ENCODE peak calls at places on chromosome 19, in four cellular contexts. One of them, this sample, is unnamed.

GRCh38 chr19:14555918-14556661 is 15.8 kb downstream of the NDUFB7 start:
- DNase-seq in fibroblast of villous mesenchyme: peak; percentile 44
- DNase-seq in uterus: no peak
- DNase-seq in lower lobe of right lung: no peak
- DNase-seq in this sample: no peak

GRCh38 chr19:42200116-42200740 is 17.2 kb downstream of the DEDD2 start:
- DNase-seq in lower lobe of right lung: no peak
- DNase-seq in fibroblast of villous mesenchyme: no peak
- DNase-seq in uterus: no peak
- DNase-seq in this sample: no peak

GRCh38 chr19:56201973-56202372 is at the start of gene ZSCAN5C:
- DNase-seq in fibroblast of villous mesenchyme: no peak
- DNase-seq in lower lobe of right lung: no peak
- DNase-seq in uterus: no peak
- DNase-seq in this sample: no peak

GRCh38 chr19:51808333-51808986 is 13.5 kb downstream of the FPR3 start:
- DNase-seq in uterus: no peak
- DNase-seq in lower lobe of right lung: no peak
- DNase-seq in fibroblast of villous mesenchyme: peak; percentile 79
- DNase-seq in this sample: no peak

GRCh38 chr19:7799640-7800355 is 30.2 kb upstream of the EVI5L start:
- DNase-seq in fibroblast of villous mesenchyme: peak; percentile 83
- DNase-seq in lower lobe of right lung: peak; percentile 83
- DNase-seq in uterus: peak; percentile 43
- DNase-seq in this sample: peak; percentile 82

GRCh38 chr19:2087621-2088100 is 8.5 kb downstream of the MOB3A start:
- DNase-seq in lower lobe of right lung: no peak
- DNase-seq in fibroblast of villous mesenchyme: no peak
- DNase-seq in uterus: no peak
- DNase-seq in this sample: peak; percentile 86

GRCh38 chr19:58052256-58052655 is 6.8 kb upstream of the ZNF135 start:
- DNase-seq in uterus: no peak
- DNase-seq in fibroblast of villous mesenchyme: no peak
- DNase-seq in lower lobe of right lung: no peak
- DNase-seq in this sample: no peak

GRCh38 chr19:56725829-56726424 is 54.4 kb upstream of the ZNF835 start:
- DNase-seq in uterus: no peak
- DNase-seq in lower lobe of right lung: no peak
- DNase-seq in fibroblast of villous mesenchyme: peak; percentile 0
- DNase-seq in this sample: no peak

GRCh38 chr19:27733551-27734266 is 1479.2 kb downstream of the UQCRFS1 start:
- DNase-seq in uterus: no peak
- DNase-seq in lower lobe of right lung: no peak
- DNase-seq in fibroblast of villous mesenchyme: no peak
- DNase-seq in this sample: no peak

GRCh38 chr19:56671613-56671994 is at the start of gene ZNF835:
- DNase-seq in lower lobe of right lung: peak; percentile 94
- DNase-seq in fibroblast of villous mesenchyme: peak; percentile 17
- DNase-seq in uterus: peak; percentile 93
- DNase-seq in this sample: peak; percentile 59

GRCh38 chr19:27805848-27806247 is 1407.1 kb downstream of the UQCRFS1 start:
- DNase-seq in fibroblast of villous mesenchyme: no peak
- DNase-seq in lower lobe of right lung: no peak
- DNase-seq in uterus: no peak
- DNase-seq in this sample: no peak

GRCh38 chr19:16608290-16608704 is 19.7 kb downstream of the MED26 start:
- DNase-seq in uterus: peak; percentile 70
- DNase-seq in lower lobe of right lung: no peak
- DNase-seq in fibroblast of villous mesenchyme: peak; percentile 99
- DNase-seq in this sample: no peak

GRCh38 chr19:51784922-51785690 is 9.9 kb upstream of the FPR3 start:
- DNase-seq in uterus: peak; percentile 69
- DNase-seq in lower lobe of right lung: peak; percentile 78
- DNase-seq in fibroblast of villous mesenchyme: peak; percentile 96
- DNase-seq in this sample: peak; percentile 37

GRCh38 chr19:41225238-41226052 is 6.4 kb downstream of the AXL start:
- DNase-seq in fibroblast of villous mesenchyme: peak; percentile 99
- DNase-seq in lower lobe of right lung: no peak
- DNase-seq in uterus: peak; percentile 82
- DNase-seq in this sample: no peak

GRCh38 chr19:40646564-40647254 is 43.7 kb downstream of the NUMBL start:
- DNase-seq in lower lobe of right lung: peak; percentile 9
- DNase-seq in uterus: no peak
- DNase-seq in fibroblast of villous mesenchyme: no peak
- DNase-seq in this sample: no peak

GRCh38 chr19:17246681-17247425 is 1.1 kb upstream of the NR2F6 start:
- DNase-seq in lower lobe of right lung: peak; percentile 66
- DNase-seq in uterus: peak; percentile 51
- DNase-seq in fibroblast of villous mesenchyme: peak; percentile 55
- DNase-seq in this sample: no peak

DNA sequence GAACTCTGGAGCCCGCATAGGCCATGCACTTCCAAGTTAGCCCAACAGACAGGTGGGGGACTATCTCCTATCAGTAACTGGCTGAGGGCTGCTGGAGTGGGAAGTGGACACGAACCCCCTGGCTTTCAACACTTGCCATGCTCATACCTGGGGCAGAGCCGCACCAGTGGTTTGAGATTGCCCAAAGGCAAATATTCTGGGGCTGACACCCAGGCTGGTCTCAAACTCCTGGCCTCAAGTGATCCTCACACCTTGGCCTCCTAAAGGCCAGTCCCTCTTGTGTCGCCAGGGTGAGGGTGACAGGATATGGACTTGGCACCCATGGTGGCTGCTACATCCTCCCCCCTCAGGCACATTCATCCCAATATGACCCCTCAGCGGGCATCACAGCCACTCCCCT is 13.1 kb downstream of the NFKBID start:
- DNase-seq in lower lobe of right lung: no peak
- DNase-seq in fibroblast of villous mesenchyme: no peak
- DNase-seq in uterus: no peak
- DNase-seq in this sample: no peak
- TF ChIP-seq CTCF in lower lobe of right lung: no peak
- TF ChIP-seq CTCF in fibroblast of villous mesenchyme: no peak
- TF ChIP-seq CTCF in uterus: no peak
- TF ChIP-seq CTCF in this sample: no peak

DNA sequence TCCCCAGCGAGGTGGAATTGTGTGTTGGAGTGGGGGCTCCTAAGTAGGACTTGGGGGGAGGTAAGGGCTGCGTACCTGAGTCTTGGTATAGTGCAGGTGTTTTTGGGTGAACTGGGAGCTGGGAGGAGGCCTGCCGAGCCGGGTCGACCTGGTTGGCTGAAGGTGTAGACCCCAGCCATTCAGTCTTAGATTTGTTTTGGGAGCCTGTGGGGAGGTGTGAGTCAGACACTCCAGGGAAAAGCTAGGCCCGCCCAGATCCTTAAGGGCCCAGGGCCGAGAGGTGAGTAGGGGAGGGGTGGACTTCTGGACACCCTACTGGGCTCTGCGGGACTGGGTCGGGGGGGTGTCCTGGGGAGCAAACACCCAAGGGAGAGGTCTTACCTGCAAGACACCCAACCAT is 935 bp downstream of the CRB3 start:
- DNase-seq in lower lobe of right lung: no peak
- DNase-seq in fibroblast of villous mesenchyme: no peak
- DNase-seq in uterus: no peak
- DNase-seq in this sample: no peak
- H3K4me3 ChIP-seq in lower lobe of right lung: peak overlapping the region; percentile 59
- H3K4me3 ChIP-seq in fibroblast of villous mesenchyme: no peak overlapping the region
- H3K4me3 ChIP-seq in uterus: no peak overlapping the region
- H3K4me3 ChIP-seq in this sample: no peak overlapping the region

GRCh38 chr19:49570997-49571676 is 9.2 kb downstream of the NOSIP start:
- DNase-seq in lower lobe of right lung: no peak
- DNase-seq in uterus: no peak
- DNase-seq in fibroblast of villous mesenchyme: no peak
- DNase-seq in this sample: no peak
- TF ChIP-seq CTCF in lower lobe of right lung: no peak
- TF ChIP-seq CTCF in uterus: no peak
- TF ChIP-seq CTCF in fibroblast of villous mesenchyme: no peak
- TF ChIP-seq CTCF in this sample: no peak

GRCh38 chr19:10289836-10290438 is at the start of gene ICAM5:
- DNase-seq in uterus: no peak
- DNase-seq in fibroblast of villous mesenchyme: peak; percentile 34
- DNase-seq in lower lobe of right lung: no peak
- DNase-seq in this sample: peak; percentile 54

GRCh38 chr19:10291554-10292205 is 1.9 kb downstream of the ICAM5 start:
- DNase-seq in lower lobe of right lung: no peak
- DNase-seq in fibroblast of villous mesenchyme: peak; percentile 4
- DNase-seq in uterus: no peak
- DNase-seq in this sample: no peak

GRCh38 chr19:10290439-10290875 is 705 bp downstream of the ICAM5 start:
- DNase-seq in lower lobe of right lung: no peak
- DNase-seq in uterus: no peak
- DNase-seq in fibroblast of villous mesenchyme: peak; percentile 10
- DNase-seq in this sample: no peak

GRCh38 chr19:10292206-10292788 is 2.5 kb downstream of the ICAM5 start:
- DNase-seq in lower lobe of right lung: peak; percentile 94
- DNase-seq in uterus: peak; percentile 54
- DNase-seq in fibroblast of villous mesenchyme: peak; percentile 86
- DNase-seq in this sample: peak; percentile 95

GRCh38 chr19:10290876-10291553 is 1.3 kb downstream of the ICAM5 start:
- DNase-seq in lower lobe of right lung: peak; percentile 90
- DNase-seq in uterus: no peak
- DNase-seq in fibroblast of villous mesenchyme: peak; percentile 63
- DNase-seq in this sample: peak; percentile 69
- H3K4me3 ChIP-seq in lower lobe of right lung: peak overlapping the region; percentile 68
- H3K4me3 ChIP-seq in uterus: peak overlapping the region; percentile 13
- H3K4me3 ChIP-seq in fibroblast of villous mesenchyme: peak overlapping the region; percentile 67
- H3K4me3 ChIP-seq in this sample: peak overlapping the region; percentile 75

GRCh38 chr19:54137913-54138776 is 583 bp downstream of the CNOT3 start:
- DNase-seq in lower lobe of right lung: peak; percentile 57
- DNase-seq in fibroblast of villous mesenchyme: no peak
- DNase-seq in uterus: peak; percentile 40
- DNase-seq in this sample: peak; percentile 55

GRCh38 chr19:54138777-54139256 is 1.3 kb downstream of the CNOT3 start:
- DNase-seq in fibroblast of villous mesenchyme: no peak
- DNase-seq in uterus: no peak
- DNase-seq in lower lobe of right lung: no peak
- DNase-seq in this sample: no peak

GRCh38 chr19:54136086-54136863 is 1.3 kb upstream of the CNOT3 start:
- DNase-seq in uterus: no peak
- DNase-seq in lower lobe of right lung: no peak
- DNase-seq in fibroblast of villous mesenchyme: no peak
- DNase-seq in this sample: no peak

GRCh38 chr19:54136864-54137113 is 773 bp upstream of the CNOT3 start:
- DNase-seq in uterus: no peak
- DNase-seq in lower lobe of right lung: no peak
- DNase-seq in fibroblast of villous mesenchyme: no peak
- DNase-seq in this sample: no peak

GRCh38 chr19:54137114-54137912 is at the start of gene CNOT3:
- DNase-seq in fibroblast of villous mesenchyme: peak; percentile 100
- DNase-seq in lower lobe of right lung: peak; percentile 99
- DNase-seq in uterus: peak; percentile 99
- DNase-seq in this sample: peak; percentile 100
- TF ChIP-seq CTCF in fibroblast of villous mesenchyme: no peak
- TF ChIP-seq CTCF in lower lobe of right lung: no peak
- TF ChIP-seq CTCF in uterus: no peak
- TF ChIP-seq CTCF in this sample: no peak